ENCODE peak calls at places on chromosomes 4 and X, in five cellular contexts. Z, X, E, K and G are unnamed samples. For H3K9me3, the result is how much of the 10 kb centered on the place peaks cover.

GRCh38 chrX:119871245-119871598 is 311 bp downstream of the RNF113A start:
- DNase-seq in Z (no peak), X (peak), E (peak), K (peak), G (no peak)

GRCh38 chr4:156762851-156763250 is 208.7 kb downstream of the PDGFC start:
- DNase-seq in Z (no peak), X (no peak), E (no peak), K (no peak), G (no peak)

GRCh38 chr4:80219301-80220025 is 22.2 kb downstream of the PRDM8 start:
- DNase-seq in Z (no peak), X (no peak), E (no peak), K (no peak), G (no peak)

GRCh38 chr4:183284965-183285364 is 35.1 kb downstream of the CLDN22 start:
- DNase-seq in Z (no peak), X (no peak), E (peak), K (no peak), G (no peak)

GRCh38 chr4:148704291-148704690 is 262.1 kb upstream of the NR3C2 start:
- DNase-seq in Z (no peak), X (no peak), E (no peak), K (no peak), G (no peak)

GRCh38 chrX:12798601-12799000 is 7.4 kb downstream of the PRPS2 start:
- DNase-seq in Z (no peak), X (no peak), E (peak), K (no peak), G (no peak)

GRCh38 chr4:142567620-142568451 is 278.3 kb downstream of the INPP4B start:
- DNase-seq in Z (no peak), X (no peak), E (peak), K (peak), G (no peak)

GRCh38 chrX:68462653-68463052 is 29.4 kb upstream of the OPHN1 start:
- DNase-seq in Z (peak), X (no peak), E (peak), K (no peak), G (no peak)

GRCh38 chr4:159232465-159233106 is 129.7 kb downstream of the RAPGEF2 start:
- DNase-seq in Z (no peak), X (no peak), E (no peak), K (no peak), G (no peak)

GRCh38 chrX:23803931-23804381 is 21.0 kb downstream of the SAT1 start:
- DNase-seq in Z (no peak), X (peak), E (peak), K (peak), G (peak)

GRCh38 chrX:72003811-72004750 is 93.4 kb downstream of the NHSL2 start:
- DNase-seq in Z (peak), X (no peak), E (no peak), K (no peak), G (peak)

GRCh38 chr4:83599183-83599582 is 63.3 kb downstream of the GPAT3 start:
- DNase-seq in Z (peak), X (no peak), E (peak), K (no peak), G (no peak)

GRCh38 chr4:187478292-187479205 is 517.0 kb upstream of the ZFP42 start:
- DNase-seq in Z (no peak), X (no peak), E (peak), K (no peak), G (no peak)

GRCh38 chr4:172543249-172543648 is 625.4 kb upstream of the GALNT7 start:
- DNase-seq in Z (no peak), X (no peak), E (no peak), K (no peak), G (no peak)

GRCh38 chr4:61924131-61924530 is 724.0 kb downstream of the ADGRL3 start:
- DNase-seq in Z (no peak), X (no peak), E (no peak), K (no peak), G (no peak)

GRCh38 chrX:14356401-14356800 is 172.9 kb upstream of the GLRA2 start:
- DNase-seq in Z (no peak), X (no peak), E (peak), K (no peak), G (no peak)

GRCh38 chrX:63330681-63331080 is 20.5 kb downstream of the SPIN4 start:
- DNase-seq in Z (no peak), X (peak), E (no peak), K (no peak), G (no peak)

GRCh38 chr4:5821665-5822358 is 71.1 kb downstream of the CRMP1 start:
- DNase-seq in Z (peak), X (no peak), E (no peak), K (no peak), G (no peak)
- TF ChIP-seq CTCF in Z (peak), X (peak), E (peak), K (no peak), G (peak)

DNA sequence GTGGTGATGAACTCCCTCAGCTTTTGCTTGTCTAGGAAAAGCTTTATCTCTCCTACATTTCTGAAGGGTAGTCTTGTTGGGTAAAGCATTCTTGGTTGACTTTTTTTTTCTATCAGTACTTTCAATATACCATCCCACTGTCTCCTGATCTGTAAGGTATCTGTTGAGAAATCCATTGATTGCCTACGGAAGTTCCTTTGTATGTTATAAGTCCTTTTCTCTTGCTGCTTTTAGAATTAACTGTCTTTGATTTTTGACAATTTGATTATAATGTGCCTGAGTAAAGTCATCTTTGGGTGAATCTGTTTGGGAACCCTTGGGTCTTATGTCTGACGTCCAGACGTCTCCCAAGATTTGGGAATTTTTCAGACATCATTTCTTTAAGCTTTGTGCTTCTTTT is 30.8 kb downstream of the SCLT1 start:
- DNase-seq in Z (no peak), X (no peak), E (no peak), K (no peak), G (no peak)
- H3K9me3 ChIP-seq in Z (under half), X (half or more), E (under half), K (under half), G (half or more)

GRCh38 chrX:56783450-56783831 is 54.4 kb downstream of the NBDY start:
- DNase-seq in Z (no peak), X (no peak), E (no peak), K (peak), G (no peak)
- TF ChIP-seq CTCF in Z (no peak), X (no peak), E (no peak), K (peak), G (no peak)

GRCh38 chr4:180156684-180157083 is 2086.5 kb upstream of the TENM3 start:
- DNase-seq in Z (no peak), X (no peak), E (no peak), K (no peak), G (no peak)
- H3K9me3 ChIP-seq in Z (under half), X (under half), E (under half), K (under half), G (under half)

GRCh38 chr4:89303989-89304388 is 3.6 kb downstream of the GPRIN3 start:
- DNase-seq in Z (no peak), X (no peak), E (no peak), K (no peak), G (no peak)
- TF ChIP-seq CTCF in Z (no peak), X (no peak), E (no peak), K (no peak), G (no peak)

DNA sequence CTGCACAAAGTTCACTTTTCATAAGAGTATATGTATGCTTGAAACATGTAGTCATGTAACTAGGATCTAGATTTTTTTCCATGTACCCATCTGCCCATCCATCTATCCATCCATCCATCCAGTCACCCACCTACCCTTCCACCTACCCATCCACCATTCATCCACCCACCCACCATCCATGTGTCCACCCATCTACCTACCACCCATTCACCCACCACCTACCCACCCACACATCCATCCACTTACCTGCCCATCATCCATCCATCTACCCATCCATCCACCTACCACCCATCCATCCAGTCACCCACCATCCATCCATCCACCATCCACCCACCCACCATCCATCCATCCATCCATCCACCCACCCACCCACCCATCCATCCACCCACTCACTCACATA is 121.8 kb upstream of the PSAPL1 start:
- DNase-seq in Z (no peak), X (no peak), E (no peak), K (no peak), G (no peak)
- H3K9me3 ChIP-seq in Z (under half), X (under half), E (under half), K (under half), G (under half)

DNA sequence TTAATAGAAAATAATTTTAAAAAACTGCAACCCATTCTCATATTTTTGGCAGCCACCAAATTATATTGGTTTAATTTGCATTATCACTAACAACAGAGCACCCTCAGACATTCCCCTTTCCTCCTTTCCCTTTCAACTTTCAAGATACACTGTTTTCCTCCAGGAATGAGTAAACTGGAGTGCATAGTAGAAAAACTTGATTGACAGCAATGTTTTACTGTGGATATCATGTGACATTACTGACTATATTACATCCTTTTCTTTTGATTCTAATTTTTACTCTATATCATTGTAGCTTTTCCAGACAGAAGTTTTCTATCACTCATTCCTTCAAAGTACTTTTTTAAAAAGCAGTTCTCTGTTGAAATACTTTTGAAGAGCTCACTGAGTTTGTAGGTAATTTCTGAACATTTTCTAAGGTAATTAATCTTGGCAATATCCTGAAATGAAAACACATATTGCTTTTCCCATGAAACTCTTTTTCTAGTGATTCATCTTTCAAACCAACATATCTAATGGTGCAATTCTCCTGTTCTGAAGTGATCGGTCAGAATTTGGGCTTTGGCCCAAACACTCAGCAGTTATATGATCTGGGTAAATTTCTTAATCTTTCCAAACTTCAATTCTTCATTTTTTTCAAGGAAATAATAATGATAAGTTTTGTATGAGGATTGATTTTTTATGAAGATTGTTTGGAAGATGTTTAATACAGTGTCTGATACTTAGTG is 920.4 kb upstream of the EPHA5 start:
- DNase-seq in Z (no peak), X (no peak), E (peak), K (no peak), G (no peak)
- TF ChIP-seq CTCF in Z (no peak), X (no peak), E (no peak), K (no peak), G (no peak)